ENCODE peak calls at places on chromosome 2, in seven cellular contexts. J is ovary; A is RPMI8226; W is T-cell; R is activated effector memory CD4-positive, alpha-beta T cell treated with anti-CD3 and anti-CD28 coated beads, Interleukin-2, amount 50 U/mL, for 16 hours; V is C1 segment of cervical spinal cord; E is activated gamma-delta T cell treated with anti-CD3 and anti-CD28 coated beads, Interleukin-2, amount 50 U/mL, for 16 hours. K is an unnamed sample.

GRCh38 chr2:105969552-105969951 is 224.5 kb downstream of the UXS1 start:
- DNase-seq in A (peak), R (no peak), W (no peak), V (no peak), J (no peak), E (no peak), K (no peak)

GRCh38 chr2:231379266-231380215 is 16.0 kb upstream of the B3GNT7 start:
- DNase-seq in A (no peak), J (no peak), R (no peak), V (no peak), W (no peak), E (no peak), K (no peak)

GRCh38 chr2:62785810-62786593 is 80.5 kb downstream of the EHBP1 start:
- DNase-seq in E (no peak), R (no peak), J (no peak), V (no peak), A (no peak), W (no peak), K (no peak)

GRCh38 chr2:222352981-222353380 is 54.2 kb upstream of the PAX3 start:
- DNase-seq in E (no peak), J (no peak), V (no peak), A (no peak), W (no peak), R (no peak), K (no peak)

GRCh38 chr2:83462881-83463280 is 996.2 kb downstream of the SUCLG1 start:
- DNase-seq in A (no peak), W (no peak), J (no peak), R (no peak), E (no peak), V (no peak), K (no peak)

GRCh38 chr2:207073791-207074678 is 91.7 kb downstream of the KLF7 start:
- DNase-seq in R (peak), J (peak), E (no peak), W (peak), A (peak), V (peak), K (no peak)

GRCh38 chr2:68359889-68360288 is 5.2 kb upstream of the PLEK start:
- DNase-seq in W (no peak), R (no peak), V (no peak), A (no peak), J (no peak), E (no peak), K (no peak)

GRCh38 chr2:83196225-83196624 is 1262.9 kb downstream of the SUCLG1 start:
- DNase-seq in E (no peak), W (no peak), A (peak), V (no peak), J (no peak), R (no peak), K (no peak)

GRCh38 chr2:109683452-109683851 is 69.3 kb downstream of the SOWAHC start:
- DNase-seq in J (no peak), R (no peak), V (no peak), E (no peak), A (no peak), W (no peak), K (no peak)

GRCh38 chr2:166560022-166560421 is 66.0 kb upstream of the SCN7A start:
- DNase-seq in V (no peak), J (no peak), R (no peak), W (no peak), A (no peak), E (no peak), K (no peak)

GRCh38 chr2:70084973-70085710 is 2.1 kb upstream of the PCBP1 start:
- DNase-seq in J (peak), V (no peak), E (peak), W (peak), A (peak), R (peak), K (peak)

GRCh38 chr2:190853659-190854386 is 26.8 kb upstream of the GLS start:
- DNase-seq in V (no peak), E (no peak), W (no peak), J (no peak), A (peak), R (no peak), K (no peak)

GRCh38 chr2:27085670-27086089 is 892 bp upstream of the KHK start:
- DNase-seq in J (peak), R (peak), W (no peak), E (no peak), V (peak), A (peak), K (peak)

GRCh38 chr2:95317123-95317500 is 20.0 kb downstream of the KCNIP3 start:
- DNase-seq in R (no peak), E (no peak), J (no peak), W (no peak), A (no peak), V (no peak), K (no peak)

GRCh38 chr2:3654464-3655225 is 3.4 kb upstream of the ALLC start:
- DNase-seq in W (no peak), J (no peak), V (no peak), E (no peak), A (no peak), R (no peak), K (no peak)

GRCh38 chr2:146123714-146124113 is 1603.8 kb upstream of the ZEB2 start:
- DNase-seq in E (no peak), R (no peak), W (no peak), J (no peak), A (no peak), V (no peak), K (no peak)

GRCh38 chr2:60764736-60765534 is 8.9 kb downstream of the PAPOLG start:
- DNase-seq in E (no peak), J (no peak), A (no peak), R (no peak), V (no peak), W (no peak), K (no peak)

GRCh38 chr2:133377021-133377481 is 191.2 kb downstream of the NCKAP5 start:
- DNase-seq in V (no peak), J (no peak), A (no peak), R (no peak), E (no peak), W (no peak), K (no peak)

GRCh38 chr2:193476171-193476800 is 1281.6 kb upstream of the TMEFF2 start:
- DNase-seq in A (no peak), V (no peak), R (no peak), W (no peak), E (no peak), J (no peak), K (no peak)

K was measured in spleen.